ENCODE peak calls at places on chromosomes 16 and 17, in eight cellular contexts. L is esophagus muscularis mucosa, V is occipital lobe, A is HT1080, C is cerebellar nuclear complex, G is GM04504, W is type B pancreatic cell, Q is AG10803. Y is an unnamed sample.

GRCh38 chr17:41697122-41697962 is 8.7 kb downstream of the EIF1 start:
- DNase-seq in L (peak), V (no peak), A (peak), C (no peak), G (peak), W (no peak), Q (peak), Y (no peak)

GRCh38 chr17:18044609-18045008 is 5.4 kb downstream of the GID4 start:
- DNase-seq in L (no peak), V (no peak), A (no peak), C (no peak), G (no peak), W (no peak), Q (no peak), Y (no peak)

GRCh38 chr16:19859603-19860002 is 25.0 kb downstream of the GPRC5B start:
- DNase-seq in L (no peak), V (no peak), A (no peak), C (no peak), G (no peak), W (no peak), Q (no peak), Y (no peak)

GRCh38 chr16:70553175-70553574 is 29.6 kb downstream of the SF3B3 start:
- DNase-seq in L (no peak), V (no peak), A (no peak), C (no peak), G (no peak), W (no peak), Q (peak), Y (no peak)

GRCh38 chr17:74541176-74542111 is 4.5 kb downstream of the CD300C start:
- DNase-seq in L (no peak), V (no peak), A (no peak), C (no peak), G (no peak), W (no peak), Q (no peak), Y (no peak)

GRCh38 chr16:83501481-83501880 is 306.3 kb upstream of the HSBP1 start:
- DNase-seq in L (no peak), V (no peak), A (no peak), C (no peak), G (no peak), W (no peak), Q (no peak), Y (no peak)

GRCh38 chr17:70863436-70864248 is 694.3 kb downstream of the KCNJ2 start:
- DNase-seq in L (no peak), V (no peak), A (no peak), C (no peak), G (no peak), W (no peak), Q (no peak), Y (no peak)

GRCh38 chr17:6710317-6710716 is 2.9 kb downstream of the SLC13A5 start:
- DNase-seq in L (no peak), V (no peak), A (no peak), C (no peak), G (no peak), W (no peak), Q (no peak), Y (no peak)

GRCh38 chr16:23991044-23991443 is 155.3 kb downstream of the PRKCB start:
- DNase-seq in L (no peak), V (no peak), A (no peak), C (no peak), G (no peak), W (no peak), Q (no peak), Y (no peak)

GRCh38 chr16:4539716-4540284 is 1.2 kb upstream of the CDIP1 start:
- DNase-seq in L (no peak), V (no peak), A (no peak), C (no peak), G (no peak), W (no peak), Q (no peak), Y (no peak)

GRCh38 chr17:2634361-2634960 is 41.0 kb downstream of the PAFAH1B1 start:
- DNase-seq in L (no peak), V (no peak), A (peak), C (no peak), G (peak), W (no peak), Q (peak), Y (no peak)

GRCh38 chr16:73671102-73671501 is 623.2 kb upstream of the ZFHX3 start:
- DNase-seq in L (no peak), V (no peak), A (no peak), C (no peak), G (no peak), W (no peak), Q (no peak), Y (no peak)

GRCh38 chr17:49583226-49583625 is 7.6 kb downstream of the NXPH3 start:
- DNase-seq in L (no peak), V (no peak), A (no peak), C (no peak), G (no peak), W (no peak), Q (no peak), Y (no peak)

Y was measured in HTR-8/SVneo.